ENCODE peak calls at places on chromosomes 13 and 19, in eight cellular contexts. A, Y, L, M, X, I, V and F are unnamed samples.

GRCh38 chr13:92573467-92574057 is 653.0 kb upstream of the GPC6 start:
- DNase-seq in A (no peak), Y (peak; percentile 7), L (peak; percentile 48), M (no peak), X (no peak), I (no peak), V (peak; percentile 76), F (no peak)

GRCh38 chr19:632228-633067 is 889 bp downstream of the POLRMT start:
- DNase-seq in A (no peak), Y (no peak), L (peak; percentile 73), M (no peak), X (no peak), I (peak; percentile 62), V (peak; percentile 77), F (no peak)

GRCh38 chr13:52034616-52035226 is 10.2 kb downstream of the UTP14C start:
- DNase-seq in A (no peak), Y (no peak), L (no peak), M (no peak), X (no peak), I (no peak), V (no peak), F (no peak)

GRCh38 chr13:113974304-113975281 is 717 bp upstream of the C13orf46 start:
- DNase-seq in A (peak; percentile 71), Y (no peak), L (no peak), M (peak; percentile 13), X (no peak), I (no peak), V (no peak), F (no peak)

GRCh38 chr13:75666646-75667351 is 30.7 kb downstream of the LMO7 start:
- DNase-seq in A (no peak), Y (no peak), L (no peak), M (no peak), X (no peak), I (peak; percentile 60), V (no peak), F (peak; percentile 64)

GRCh38 chr13:28415994-28416411 is 78.9 kb downstream of the FLT1 start:
- DNase-seq in A (no peak), Y (no peak), L (no peak), M (no peak), X (no peak), I (no peak), V (no peak), F (no peak)

GRCh38 chr13:33123066-33123940 is 107.1 kb downstream of the KL start:
- DNase-seq in A (no peak), Y (peak; percentile 65), L (no peak), M (no peak), X (no peak), I (no peak), V (no peak), F (no peak)

GRCh38 chr13:107873908-107874307 is 341.4 kb downstream of the LIG4 start:
- DNase-seq in A (no peak), Y (no peak), L (no peak), M (no peak), X (no peak), I (no peak), V (no peak), F (no peak)

GRCh38 chr13:19069684-19070397 is 111.8 kb downstream of the TUBA3C start:
- DNase-seq in A (no peak), Y (no peak), L (no peak), M (no peak), X (no peak), I (no peak), V (no peak), F (no peak)

GRCh38 chr13:98410591-98410990 is 166.3 kb downstream of the STK24 start:
- DNase-seq in A (no peak), Y (no peak), L (no peak), M (no peak), X (no peak), I (no peak), V (no peak), F (no peak)

GRCh38 chr19:24142771-24143170 is 55.8 kb downstream of the ZNF254 start:
- DNase-seq in A (no peak), Y (no peak), L (no peak), M (no peak), X (no peak), I (no peak), V (no peak), F (no peak)

GRCh38 chr19:24141612-24142011 is 54.6 kb downstream of the ZNF254 start:
- DNase-seq in A (no peak), Y (no peak), L (no peak), M (no peak), X (no peak), I (no peak), V (no peak), F (no peak)

GRCh38 chr19:24140591-24140990 is 53.6 kb downstream of the ZNF254 start:
- DNase-seq in A (no peak), Y (no peak), L (no peak), M (no peak), X (no peak), I (no peak), V (no peak), F (no peak)

GRCh38 chr19:24140099-24140498 is 53.1 kb downstream of the ZNF254 start:
- DNase-seq in A (no peak), Y (no peak), L (no peak), M (no peak), X (no peak), I (peak; percentile 2), V (no peak), F (peak; percentile 82)
- H3K27ac ChIP-seq in A (no peak overlapping the region), Y (no peak overlapping the region), L (no peak overlapping the region), M (no peak overlapping the region), X (no peak overlapping the region), I (no peak overlapping the region), V (no peak overlapping the region), F (peak overlapping the region; percentile 4)

GRCh38 chr13:110319397-110319773 is 12.3 kb downstream of the COL4A2 start:
- DNase-seq in A (no peak), Y (no peak), L (no peak), M (no peak), X (no peak), I (no peak), V (no peak), F (no peak)

GRCh38 chr13:110320645-110321044 is 13.6 kb downstream of the COL4A2 start:
- DNase-seq in A (no peak), Y (no peak), L (no peak), M (no peak), X (no peak), I (no peak), V (no peak), F (no peak)

GRCh38 chr13:110319774-110320509 is 12.9 kb downstream of the COL4A2 start:
- DNase-seq in A (peak; percentile 88), Y (peak; percentile 80), L (no peak), M (no peak), X (no peak), I (peak; percentile 90), V (no peak), F (no peak)

GRCh38 chr13:110317496-110318195 is 10.6 kb downstream of the COL4A2 start:
- DNase-seq in A (no peak), Y (no peak), L (no peak), M (no peak), X (no peak), I (no peak), V (no peak), F (no peak)

GRCh38 chr13:110318920-110319319 is 11.8 kb downstream of the COL4A2 start:
- DNase-seq in A (no peak), Y (no peak), L (no peak), M (no peak), X (no peak), I (no peak), V (no peak), F (no peak)
- H3K27ac ChIP-seq in A (no peak overlapping the region), Y (peak overlapping the region; percentile 63), L (no peak overlapping the region), M (peak overlapping the region; percentile 93), X (peak overlapping the region; percentile 46), I (peak overlapping the region; percentile 97), V (no peak overlapping the region), F (peak overlapping the region; percentile 89)

GRCh38 chr13:40619479-40619814 is 47.0 kb downstream of the FOXO1 start:
- DNase-seq in A (no peak), Y (no peak), L (no peak), M (no peak), X (no peak), I (no peak), V (no peak), F (no peak)
- H3K27ac ChIP-seq in A (no peak overlapping the region), Y (no peak overlapping the region), L (no peak overlapping the region), M (peak overlapping the region; percentile 82), X (no peak overlapping the region), I (no peak overlapping the region), V (no peak overlapping the region), F (no peak overlapping the region)

GRCh38 chr19:41217741-41218140 is 1.3 kb upstream of the AXL start:
- DNase-seq in A (no peak), Y (no peak), L (no peak), M (no peak), X (no peak), I (no peak), V (no peak), F (no peak)
- H3K27ac ChIP-seq in A (no peak overlapping the region), Y (no peak overlapping the region), L (no peak overlapping the region), M (peak overlapping the region; percentile 91), X (no peak overlapping the region), I (peak overlapping the region; percentile 98), V (no peak overlapping the region), F (peak overlapping the region; percentile 77)

GRCh38 chr13:84973661-84974060 is 825.6 kb downstream of the SLITRK6 start:
- DNase-seq in A (no peak), Y (no peak), L (no peak), M (no peak), X (no peak), I (no peak), V (peak; percentile 34), F (no peak)
- H3K27ac ChIP-seq in A (no peak overlapping the region), Y (no peak overlapping the region), L (no peak overlapping the region), M (no peak overlapping the region), X (no peak overlapping the region), I (no peak overlapping the region), V (peak overlapping the region; percentile 22), F (no peak overlapping the region)

GRCh38 chr19:51824603-51825002 is 29.6 kb downstream of the FPR3 start:
- DNase-seq in A (no peak), Y (peak; percentile 58), L (no peak), M (no peak), X (no peak), I (no peak), V (no peak), F (no peak)
- H3K27ac ChIP-seq in A (no peak overlapping the region), Y (no peak overlapping the region), L (no peak overlapping the region), M (no peak overlapping the region), X (no peak overlapping the region), I (no peak overlapping the region), V (no peak overlapping the region), F (no peak overlapping the region)

GRCh38 chr19:4032436-4032835 is 24.9 kb downstream of the PIAS4 start:
- DNase-seq in A (no peak), Y (no peak), L (no peak), M (no peak), X (no peak), I (no peak), V (no peak), F (no peak)
- H3K27ac ChIP-seq in A (no peak overlapping the region), Y (no peak overlapping the region), L (no peak overlapping the region), M (no peak overlapping the region), X (no peak overlapping the region), I (no peak overlapping the region), V (no peak overlapping the region), F (no peak overlapping the region)

GRCh38 chr13:42270160-42270856 is 1.6 kb upstream of the AKAP11 start:
- DNase-seq in A (no peak), Y (no peak), L (no peak), M (no peak), X (no peak), I (no peak), V (no peak), F (no peak)
- H3K27ac ChIP-seq in A (no peak overlapping the region), Y (no peak overlapping the region), L (no peak overlapping the region), M (no peak overlapping the region), X (no peak overlapping the region), I (no peak overlapping the region), V (no peak overlapping the region), F (no peak overlapping the region)